ENCODE peak calls at places on chromosomes 2 and 18, in seven cellular contexts. V, L, Y, N, A, W and J are unnamed samples.
A peak's percentile ranks its signal among the peaks of the same experiment; 100 is the strongest.

GRCh38 chr18:45755936-45756335 is 32.0 kb downstream of the SLC14A1 start:
- DNase-seq in V (peak; percentile 49), N (no peak), A (no peak), W (no peak), L (peak; percentile 41), Y (peak; percentile 37), J (peak; percentile 86)

GRCh38 chr18:58611471-58612131 is 17.3 kb downstream of the ALPK2 start:
- DNase-seq in N (no peak), W (peak; percentile 60), L (no peak), Y (no peak), V (no peak), A (no peak), J (no peak)

GRCh38 chr18:65365245-65365955 is 385.4 kb upstream of the CDH7 start:
- DNase-seq in A (no peak), L (no peak), W (no peak), V (no peak), N (no peak), Y (no peak), J (no peak)

GRCh38 chr2:81077396-81077795 is 772.8 kb upstream of the LRRTM1 start:
- DNase-seq in Y (no peak), A (no peak), L (no peak), W (peak; percentile 16), V (no peak), N (no peak), J (no peak)

GRCh38 chr18:49725809-49726514 is 87.4 kb downstream of the ACAA2 start:
- DNase-seq in V (peak; percentile 100), L (no peak), N (no peak), A (no peak), Y (no peak), W (peak; percentile 85), J (no peak)

GRCh38 chr2:127829845-127830246 is 18.9 kb upstream of the WDR33 start:
- DNase-seq in L (no peak), N (no peak), W (peak; percentile 56), Y (no peak), A (no peak), V (no peak), J (no peak)

GRCh38 chr2:132416080-132416911 is at the start of gene GPR39:
- DNase-seq in L (no peak), W (peak; percentile 81), Y (peak; percentile 62), A (peak; percentile 95), V (peak; percentile 95), N (peak; percentile 94), J (no peak)

GRCh38 chr2:160498147-160498546 is 4.5 kb upstream of the RBMS1 start:
- DNase-seq in Y (no peak), N (no peak), V (no peak), A (no peak), W (no peak), L (no peak), J (no peak)

GRCh38 chr2:216351172-216351925 is 20.9 kb downstream of the MARCHF4 start:
- DNase-seq in V (no peak), Y (no peak), L (no peak), A (no peak), W (no peak), N (no peak), J (no peak)

GRCh38 chr18:6835345-6835744 is 105.8 kb downstream of the ARHGAP28 start:
- DNase-seq in V (no peak), A (no peak), Y (no peak), N (no peak), W (no peak), L (no peak), J (peak; percentile 18)

GRCh38 chr2:160227252-160227651 is 27.2 kb upstream of the ITGB6 start:
- DNase-seq in V (peak; percentile 87), L (no peak), N (no peak), A (no peak), W (no peak), Y (no peak), J (no peak)

GRCh38 chr2:197869501-197870111 is 65.2 kb downstream of the PLCL1 start:
- DNase-seq in A (no peak), Y (no peak), L (no peak), W (no peak), N (no peak), V (no peak), J (no peak)